ENCODE peak calls at places on chromosomes 11 and 22, in ten cellular contexts. One of them, this sample, is unnamed.

GRCh38 chr22:49403102-49403501 is 424.6 kb downstream of the BRD1 start:
- DNase-seq in foreskin fibroblast: no peak
- DNase-seq in fibroblast of mammary gland: no peak
- DNase-seq in Calu3: no peak
- DNase-seq in ovary: no peak
- DNase-seq in astrocyte of the cerebellum: no peak
- DNase-seq in tibial artery: no peak
- DNase-seq in GM10248: no peak
- DNase-seq in left lung: no peak
- DNase-seq in endothelial cell: no peak
- DNase-seq in this sample: peak; percentile 8

GRCh38 chr11:47488674-47489394 is 39.9 kb upstream of the RAPSN start:
- DNase-seq in fibroblast of mammary gland: no peak
- DNase-seq in endothelial cell: no peak
- DNase-seq in foreskin fibroblast: no peak
- DNase-seq in tibial artery: no peak
- DNase-seq in astrocyte of the cerebellum: no peak
- DNase-seq in ovary: no peak
- DNase-seq in GM10248: no peak
- DNase-seq in Calu3: no peak
- DNase-seq in left lung: no peak
- DNase-seq in this sample: no peak

GRCh38 chr11:103618532-103618931 is 417.9 kb upstream of the DDI1 start:
- DNase-seq in GM10248: no peak
- DNase-seq in Calu3: no peak
- DNase-seq in astrocyte of the cerebellum: no peak
- DNase-seq in foreskin fibroblast: peak; percentile 75
- DNase-seq in ovary: no peak
- DNase-seq in tibial artery: no peak
- DNase-seq in fibroblast of mammary gland: peak; percentile 91
- DNase-seq in endothelial cell: no peak
- DNase-seq in left lung: no peak
- DNase-seq in this sample: no peak

GRCh38 chr11:73114110-73114834 is 27.8 kb downstream of the FCHSD2 start:
- DNase-seq in GM10248: no peak
- DNase-seq in Calu3: no peak
- DNase-seq in foreskin fibroblast: no peak
- DNase-seq in endothelial cell: no peak
- DNase-seq in ovary: no peak
- DNase-seq in astrocyte of the cerebellum: no peak
- DNase-seq in tibial artery: no peak
- DNase-seq in fibroblast of mammary gland: no peak
- DNase-seq in left lung: no peak
- DNase-seq in this sample: no peak

GRCh38 chr22:45105281-45105700 is 58.4 kb upstream of the NUP50 start:
- DNase-seq in GM10248: no peak
- DNase-seq in fibroblast of mammary gland: peak; percentile 97
- DNase-seq in tibial artery: no peak
- DNase-seq in astrocyte of the cerebellum: no peak
- DNase-seq in Calu3: peak; percentile 70
- DNase-seq in ovary: no peak
- DNase-seq in foreskin fibroblast: no peak
- DNase-seq in left lung: no peak
- DNase-seq in endothelial cell: no peak
- DNase-seq in this sample: no peak

GRCh38 chr22:32528316-32528715 is 53.7 kb downstream of the FBXO7 start:
- DNase-seq in GM10248: no peak
- DNase-seq in Calu3: no peak
- DNase-seq in tibial artery: no peak
- DNase-seq in fibroblast of mammary gland: no peak
- DNase-seq in foreskin fibroblast: no peak
- DNase-seq in endothelial cell: no peak
- DNase-seq in ovary: no peak
- DNase-seq in astrocyte of the cerebellum: no peak
- DNase-seq in left lung: no peak
- DNase-seq in this sample: no peak

GRCh38 chr22:40509401-40510134 is 127.0 kb downstream of the MRTFA start:
- DNase-seq in astrocyte of the cerebellum: peak; percentile 94
- DNase-seq in ovary: peak; percentile 78
- DNase-seq in GM10248: no peak
- DNase-seq in left lung: peak; percentile 45
- DNase-seq in endothelial cell: no peak
- DNase-seq in tibial artery: peak; percentile 71
- DNase-seq in Calu3: peak; percentile 61
- DNase-seq in fibroblast of mammary gland: peak; percentile 98
- DNase-seq in foreskin fibroblast: peak; percentile 57
- DNase-seq in this sample: no peak

GRCh38 chr11:95108159-95108611 is 18.5 kb downstream of the ENDOD1 start:
- DNase-seq in tibial artery: no peak
- DNase-seq in foreskin fibroblast: no peak
- DNase-seq in left lung: no peak
- DNase-seq in Calu3: peak; percentile 54
- DNase-seq in ovary: no peak
- DNase-seq in fibroblast of mammary gland: peak; percentile 82
- DNase-seq in astrocyte of the cerebellum: no peak
- DNase-seq in GM10248: no peak
- DNase-seq in endothelial cell: peak; percentile 14
- DNase-seq in this sample: no peak

GRCh38 chr11:27934830-27935145 is 173.2 kb downstream of the KIF18A start:
- DNase-seq in GM10248: no peak
- DNase-seq in fibroblast of mammary gland: peak; percentile 93
- DNase-seq in ovary: no peak
- DNase-seq in endothelial cell: no peak
- DNase-seq in tibial artery: no peak
- DNase-seq in foreskin fibroblast: peak; percentile 84
- DNase-seq in astrocyte of the cerebellum: peak; percentile 89
- DNase-seq in left lung: no peak
- DNase-seq in Calu3: peak; percentile 53
- DNase-seq in this sample: no peak

GRCh38 chr11:78365381-78365792 is 52.2 kb downstream of the GAB2 start:
- DNase-seq in ovary: no peak
- DNase-seq in astrocyte of the cerebellum: peak; percentile 39
- DNase-seq in endothelial cell: no peak
- DNase-seq in Calu3: peak; percentile 61
- DNase-seq in GM10248: no peak
- DNase-seq in tibial artery: no peak
- DNase-seq in fibroblast of mammary gland: no peak
- DNase-seq in left lung: no peak
- DNase-seq in foreskin fibroblast: no peak
- DNase-seq in this sample: peak; percentile 86

GRCh38 chr11:96267490-96268010 is 75.4 kb downstream of the MAML2 start:
- DNase-seq in astrocyte of the cerebellum: no peak
- DNase-seq in endothelial cell: no peak
- DNase-seq in Calu3: no peak
- DNase-seq in tibial artery: no peak
- DNase-seq in ovary: no peak
- DNase-seq in foreskin fibroblast: no peak
- DNase-seq in fibroblast of mammary gland: no peak
- DNase-seq in left lung: no peak
- DNase-seq in GM10248: peak; percentile 81
- DNase-seq in this sample: no peak

GRCh38 chr11:119318240-119319135 is 1.6 kb upstream of the MCAM start:
- DNase-seq in astrocyte of the cerebellum: no peak
- DNase-seq in GM10248: peak; percentile 76
- DNase-seq in ovary: no peak
- DNase-seq in Calu3: no peak
- DNase-seq in fibroblast of mammary gland: peak; percentile 54
- DNase-seq in endothelial cell: no peak
- DNase-seq in tibial artery: peak; percentile 85
- DNase-seq in left lung: no peak
- DNase-seq in foreskin fibroblast: no peak
- DNase-seq in this sample: peak; percentile 82

GRCh38 chr11:43074810-43075209 is 237.0 kb upstream of the API5 start:
- DNase-seq in endothelial cell: no peak
- DNase-seq in Calu3: no peak
- DNase-seq in tibial artery: no peak
- DNase-seq in foreskin fibroblast: no peak
- DNase-seq in ovary: no peak
- DNase-seq in astrocyte of the cerebellum: no peak
- DNase-seq in GM10248: no peak
- DNase-seq in fibroblast of mammary gland: no peak
- DNase-seq in left lung: no peak
- DNase-seq in this sample: no peak

GRCh38 chr11:43072096-43072495 is 239.7 kb upstream of the API5 start:
- DNase-seq in fibroblast of mammary gland: no peak
- DNase-seq in GM10248: no peak
- DNase-seq in endothelial cell: no peak
- DNase-seq in ovary: no peak
- DNase-seq in astrocyte of the cerebellum: no peak
- DNase-seq in tibial artery: no peak
- DNase-seq in left lung: no peak
- DNase-seq in foreskin fibroblast: no peak
- DNase-seq in Calu3: no peak
- DNase-seq in this sample: peak; percentile 52

GRCh38 chr11:43067681-43068080 is 244.1 kb upstream of the API5 start:
- DNase-seq in endothelial cell: no peak
- DNase-seq in tibial artery: no peak
- DNase-seq in astrocyte of the cerebellum: no peak
- DNase-seq in fibroblast of mammary gland: no peak
- DNase-seq in GM10248: no peak
- DNase-seq in left lung: no peak
- DNase-seq in Calu3: no peak
- DNase-seq in foreskin fibroblast: no peak
- DNase-seq in ovary: no peak
- DNase-seq in this sample: no peak

GRCh38 chr11:43071338-43071737 is 240.5 kb upstream of the API5 start:
- DNase-seq in ovary: no peak
- DNase-seq in tibial artery: no peak
- DNase-seq in foreskin fibroblast: no peak
- DNase-seq in GM10248: no peak
- DNase-seq in fibroblast of mammary gland: no peak
- DNase-seq in endothelial cell: no peak
- DNase-seq in astrocyte of the cerebellum: no peak
- DNase-seq in Calu3: no peak
- DNase-seq in left lung: no peak
- DNase-seq in this sample: no peak

DNA sequence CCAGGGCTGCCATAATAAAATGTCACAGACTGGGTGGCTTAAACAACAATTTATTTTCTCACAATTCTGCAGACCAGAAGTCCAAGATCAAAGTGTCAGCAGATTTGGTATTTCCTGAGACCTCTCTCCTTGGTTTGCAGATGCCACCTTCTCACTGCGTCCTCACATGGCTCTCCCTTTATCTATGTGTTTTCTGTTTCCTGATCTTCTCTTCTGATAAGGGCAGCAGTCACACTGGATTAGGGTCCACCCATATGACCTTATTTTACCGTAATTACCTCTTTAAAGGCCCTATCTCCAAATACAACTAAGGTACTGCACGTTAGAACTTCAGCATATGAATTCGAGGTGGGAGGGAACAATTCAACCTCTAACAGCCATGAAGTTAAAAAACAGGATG is 238.9 kb upstream of the API5 start:
- DNase-seq in fibroblast of mammary gland: no peak
- DNase-seq in astrocyte of the cerebellum: no peak
- DNase-seq in endothelial cell: no peak
- DNase-seq in tibial artery: no peak
- DNase-seq in left lung: no peak
- DNase-seq in GM10248: no peak
- DNase-seq in ovary: no peak
- DNase-seq in foreskin fibroblast: no peak
- DNase-seq in Calu3: no peak
- DNase-seq in this sample: no peak
- TF ChIP-seq CTCF in fibroblast of mammary gland: no peak
- TF ChIP-seq CTCF in astrocyte of the cerebellum: no peak
- TF ChIP-seq CTCF in endothelial cell: no peak
- TF ChIP-seq CTCF in tibial artery: no peak
- TF ChIP-seq CTCF in left lung: no peak
- TF ChIP-seq CTCF in GM10248: no peak
- TF ChIP-seq CTCF in ovary: no peak
- TF ChIP-seq CTCF in foreskin fibroblast: no peak
- TF ChIP-seq CTCF in Calu3: no peak
- TF ChIP-seq CTCF in this sample: no peak

GRCh38 chr22:24117942-24118341 is 63.3 kb upstream of the SUSD2 start:
- DNase-seq in ovary: no peak
- DNase-seq in GM10248: no peak
- DNase-seq in tibial artery: no peak
- DNase-seq in foreskin fibroblast: no peak
- DNase-seq in endothelial cell: no peak
- DNase-seq in left lung: no peak
- DNase-seq in astrocyte of the cerebellum: no peak
- DNase-seq in fibroblast of mammary gland: no peak
- DNase-seq in Calu3: peak; percentile 15
- DNase-seq in this sample: peak; percentile 47
- TF ChIP-seq CTCF in ovary: no peak
- TF ChIP-seq CTCF in GM10248: no peak
- TF ChIP-seq CTCF in tibial artery: no peak
- TF ChIP-seq CTCF in foreskin fibroblast: no peak
- TF ChIP-seq CTCF in endothelial cell: no peak
- TF ChIP-seq CTCF in left lung: no peak
- TF ChIP-seq CTCF in astrocyte of the cerebellum: no peak
- TF ChIP-seq CTCF in fibroblast of mammary gland: peak; percentile 7
- TF ChIP-seq CTCF in Calu3: no peak
- TF ChIP-seq CTCF in this sample: peak; percentile 27

GRCh38 chr22:43110444-43110926 is at the start of gene BIK:
- DNase-seq in foreskin fibroblast: no peak
- DNase-seq in left lung: peak; percentile 62
- DNase-seq in endothelial cell: peak; percentile 50
- DNase-seq in ovary: no peak
- DNase-seq in tibial artery: no peak
- DNase-seq in GM10248: peak; percentile 58
- DNase-seq in fibroblast of mammary gland: peak; percentile 14
- DNase-seq in astrocyte of the cerebellum: no peak
- DNase-seq in Calu3: peak; percentile 73
- DNase-seq in this sample: peak; percentile 75
- TF ChIP-seq CTCF in foreskin fibroblast: peak; percentile 12
- TF ChIP-seq CTCF in left lung: no peak
- TF ChIP-seq CTCF in endothelial cell: no peak
- TF ChIP-seq CTCF in ovary: no peak
- TF ChIP-seq CTCF in tibial artery: no peak
- TF ChIP-seq CTCF in GM10248: peak; percentile 45
- TF ChIP-seq CTCF in fibroblast of mammary gland: peak; percentile 27
- TF ChIP-seq CTCF in astrocyte of the cerebellum: no peak
- TF ChIP-seq CTCF in Calu3: no peak
- TF ChIP-seq CTCF in this sample: no peak

GRCh38 chr11:7931168-7931567 is at the start of gene OR10A6:
- DNase-seq in Calu3: no peak
- DNase-seq in left lung: no peak
- DNase-seq in fibroblast of mammary gland: no peak
- DNase-seq in astrocyte of the cerebellum: no peak
- DNase-seq in tibial artery: no peak
- DNase-seq in GM10248: no peak
- DNase-seq in endothelial cell: no peak
- DNase-seq in foreskin fibroblast: no peak
- DNase-seq in ovary: no peak
- DNase-seq in this sample: no peak
- TF ChIP-seq CTCF in Calu3: no peak
- TF ChIP-seq CTCF in left lung: no peak
- TF ChIP-seq CTCF in fibroblast of mammary gland: no peak
- TF ChIP-seq CTCF in astrocyte of the cerebellum: no peak
- TF ChIP-seq CTCF in tibial artery: no peak
- TF ChIP-seq CTCF in GM10248: no peak
- TF ChIP-seq CTCF in endothelial cell: no peak
- TF ChIP-seq CTCF in foreskin fibroblast: no peak
- TF ChIP-seq CTCF in ovary: no peak
- TF ChIP-seq CTCF in this sample: no peak